ENCODE peak calls at places on chromosomes 5 and 9, in seven cellular contexts. W, P, I, N, Q, B and M are unnamed samples.
A peak's percentile ranks its signal among the peaks of the same experiment; 100 is the strongest.

GRCh38 chr5:119897537-119898370 is 268.4 kb downstream of the FAM170A start:
- DNase-seq in W (no peak), P (no peak), I (no peak), N (no peak), Q (no peak), B (no peak), M (peak; percentile 39)

GRCh38 chr9:136665111-136665703 is 2.5 kb downstream of the EGFL7 start:
- DNase-seq in W (no peak), P (no peak), I (no peak), N (peak; percentile 76), Q (no peak), B (no peak), M (peak; percentile 49)

GRCh38 chr9:124664143-124664542 is 107.0 kb downstream of the NR6A1 start:
- DNase-seq in W (no peak), P (no peak), I (peak; percentile 34), N (no peak), Q (no peak), B (no peak), M (no peak)

GRCh38 chr9:37215456-37216229 is 95.3 kb downstream of the ZCCHC7 start:
- DNase-seq in W (no peak), P (peak; percentile 55), I (peak; percentile 72), N (no peak), Q (peak; percentile 3), B (no peak), M (peak; percentile 64)

GRCh38 chr5:54148858-54149257 is 161.5 kb downstream of the ARL15 start:
- DNase-seq in W (no peak), P (peak; percentile 11), I (no peak), N (no peak), Q (peak; percentile 9), B (no peak), M (no peak)

GRCh38 chr9:131915181-131915580 is 164.5 kb downstream of the MED27 start:
- DNase-seq in W (no peak), P (peak; percentile 52), I (peak; percentile 59), N (no peak), Q (peak; percentile 4), B (no peak), M (peak; percentile 43)

GRCh38 chr5:180718810-180719453 is 20.9 kb downstream of the OR2Y1 start:
- DNase-seq in W (peak; percentile 66), P (peak; percentile 31), I (peak; percentile 2), N (peak; percentile 65), Q (peak; percentile 42), B (no peak), M (peak; percentile 54)

GRCh38 chr5:164958688-164959087 is 1453.3 kb downstream of the MAT2B start:
- DNase-seq in W (no peak), P (no peak), I (no peak), N (no peak), Q (peak; percentile 11), B (no peak), M (no peak)

GRCh38 chr9:137412431-137412830 is 10.5 kb downstream of the EXD3 start:
- DNase-seq in W (no peak), P (peak; percentile 41), I (no peak), N (no peak), Q (peak; percentile 29), B (no peak), M (peak; percentile 48)

GRCh38 chr9:125966959-125967711 is 220.0 kb downstream of the PBX3 start:
- DNase-seq in W (no peak), P (no peak), I (no peak), N (no peak), Q (peak; percentile 15), B (no peak), M (no peak)

GRCh38 chr5:148290271-148291195 is 21.7 kb upstream of the SPINK7 start:
- DNase-seq in W (peak; percentile 63), P (peak; percentile 19), I (no peak), N (peak; percentile 57), Q (peak; percentile 47), B (no peak), M (peak; percentile 51)

GRCh38 chr9:122360891-122361290 is 9.9 kb upstream of the PTGS1 start:
- DNase-seq in W (no peak), P (peak; percentile 70), I (peak; percentile 37), N (no peak), Q (no peak), B (no peak), M (peak; percentile 48)

GRCh38 chr9:71693607-71694006 is 74.7 kb downstream of the CEMIP2 start:
- DNase-seq in W (no peak), P (no peak), I (no peak), N (no peak), Q (no peak), B (no peak), M (no peak)

GRCh38 chr5:134069553-134069952 is 44.9 kb upstream of the TCF7 start:
- DNase-seq in W (no peak), P (no peak), I (no peak), N (no peak), Q (no peak), B (no peak), M (no peak)

GRCh38 chr5:134072471-134073220 is 41.8 kb upstream of the TCF7 start:
- DNase-seq in W (no peak), P (no peak), I (no peak), N (no peak), Q (no peak), B (no peak), M (peak; percentile 40)

GRCh38 chr5:134071850-134072207 is 42.7 kb upstream of the TCF7 start:
- DNase-seq in W (no peak), P (no peak), I (no peak), N (no peak), Q (no peak), B (no peak), M (no peak)

GRCh38 chr5:134070979-134071849 is 43.3 kb upstream of the TCF7 start:
- DNase-seq in W (no peak), P (no peak), I (no peak), N (peak; percentile 62), Q (no peak), B (no peak), M (peak; percentile 49)

GRCh38 chr5:134070648-134070978 is 43.9 kb upstream of the TCF7 start:
- DNase-seq in W (no peak), P (peak; percentile 10), I (peak; percentile 16), N (no peak), Q (no peak), B (no peak), M (peak; percentile 49)
- H3K4me3 ChIP-seq in W (no peak overlapping the region), P (no peak overlapping the region), I (peak overlapping the region; percentile 50), N (peak overlapping the region; percentile 46), Q (no peak overlapping the region), B (peak overlapping the region; percentile 57), M (peak overlapping the region; percentile 72)

GRCh38 chr9:100474082-100474949 is 1.4 kb downstream of the TMEFF1 start:
- DNase-seq in W (no peak), P (no peak), I (no peak), N (peak; percentile 85), Q (no peak), B (no peak), M (no peak)
- H2AFZ ChIP-seq in W (no peak overlapping the region), P (peak overlapping the region; percentile 91), I (peak overlapping the region; percentile 78), N (no peak overlapping the region), Q (no peak overlapping the region), B (no peak overlapping the region), M (peak overlapping the region; percentile 72)

DNA sequence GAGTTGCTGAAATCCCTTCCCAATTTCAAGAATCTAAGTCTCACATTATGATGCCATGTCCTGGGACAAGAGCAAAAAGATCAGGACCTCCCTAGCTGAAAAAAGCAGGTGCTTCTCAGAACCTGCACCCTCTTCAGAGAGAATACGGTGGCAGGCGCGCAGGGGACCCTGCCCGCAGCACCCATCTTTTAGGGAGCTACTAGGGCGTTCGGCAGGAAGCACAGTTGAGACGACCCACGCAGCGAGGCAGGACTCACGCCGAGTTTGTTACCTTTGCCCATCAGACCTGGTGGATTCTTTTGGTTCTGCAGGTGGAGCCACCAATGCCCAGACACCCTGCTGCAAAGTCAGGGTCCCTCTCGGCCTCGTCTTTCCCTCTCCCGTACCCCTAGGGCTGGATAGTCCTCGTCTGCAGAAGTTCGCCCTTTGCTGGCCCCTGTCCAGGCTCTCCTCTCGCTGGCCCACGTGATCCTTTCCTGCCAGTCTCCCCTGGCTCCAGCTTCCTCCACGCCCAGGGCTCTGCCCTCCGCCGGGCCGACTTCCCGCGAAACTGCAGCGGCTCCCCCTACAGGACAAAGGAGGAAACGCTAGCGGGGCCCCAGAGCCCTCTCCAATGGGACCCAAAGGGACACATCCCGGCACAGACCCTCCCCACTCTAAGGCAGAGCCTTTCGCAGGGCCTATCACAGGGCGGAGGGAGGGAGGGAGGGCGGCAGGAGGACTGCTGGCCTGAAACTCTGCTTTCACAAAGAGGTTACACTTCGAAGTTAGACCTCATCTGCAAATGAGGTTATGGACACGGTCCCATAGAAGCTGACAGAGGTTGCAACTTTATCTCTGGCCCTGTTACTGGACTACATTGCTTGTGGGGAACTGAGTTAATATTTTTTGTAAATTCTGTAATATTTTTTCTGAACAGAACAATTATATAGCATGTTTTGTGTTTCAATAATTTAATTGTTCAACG is 28.8 kb downstream of the TMEM174 start:
- DNase-seq in W (peak; percentile 85), P (peak; percentile 47), I (peak; percentile 32), N (peak; percentile 85), Q (peak; percentile 67), B (peak; percentile 91), M (peak; percentile 78)
- H3K4me3 ChIP-seq in W (no peak overlapping the region), P (no peak overlapping the region), I (no peak overlapping the region), N (no peak overlapping the region), Q (no peak overlapping the region), B (no peak overlapping the region), M (no peak overlapping the region)

GRCh38 chr5:45417285-45417996 is 278.7 kb downstream of the HCN1 start:
- DNase-seq in W (no peak), P (no peak), I (no peak), N (no peak), Q (no peak), B (no peak), M (no peak)
- H2AFZ ChIP-seq in W (no peak overlapping the region), P (no peak overlapping the region), I (no peak overlapping the region), N (no peak overlapping the region), Q (no peak overlapping the region), B (no peak overlapping the region), M (no peak overlapping the region)

DNA sequence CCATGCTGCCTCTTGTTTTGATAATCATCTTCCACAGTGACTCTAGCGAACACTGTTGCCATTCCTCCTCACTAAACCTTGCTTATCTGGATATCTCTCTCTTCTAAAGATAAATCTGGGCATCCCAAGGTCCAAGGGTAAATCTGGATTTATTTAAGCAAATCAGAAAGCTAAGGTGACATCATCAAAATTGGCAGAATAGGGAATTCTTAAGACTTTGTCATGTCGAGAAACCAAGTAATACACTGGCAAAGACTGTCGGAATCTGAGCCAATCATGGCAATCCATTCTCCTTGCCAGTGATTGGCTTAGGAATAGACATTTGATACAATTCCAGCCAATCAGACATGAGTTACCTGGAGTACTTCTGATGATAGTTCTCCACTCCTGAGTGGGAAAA is 362.7 kb upstream of the PTGER4 start:
- DNase-seq in W (no peak), P (no peak), I (no peak), N (no peak), Q (no peak), B (no peak), M (no peak)
- H3K4me3 ChIP-seq in W (no peak overlapping the region), P (no peak overlapping the region), I (no peak overlapping the region), N (no peak overlapping the region), Q (no peak overlapping the region), B (no peak overlapping the region), M (no peak overlapping the region)